ENCODE peak calls at places on chromosomes 4 and X, in nine cellular contexts. One of them, this sample, is unnamed.

GRCh38 chrX:107706309-107706708 is 69.3 kb downstream of the TSC22D3 start:
- DNase-seq in transverse colon: no peak
- DNase-seq in spleen: no peak
- DNase-seq in prostate gland: no peak
- DNase-seq in esophagus muscularis mucosa: no peak
- DNase-seq in HCT116: no peak
- DNase-seq in suprapubic skin: peak; percentile 17
- DNase-seq in stomach: no peak
- DNase-seq in H1: no peak
- DNase-seq in this sample: peak; percentile 34

GRCh38 chr4:15577508-15577907 is 77.6 kb downstream of the FBXL5 start:
- DNase-seq in stomach: no peak
- DNase-seq in transverse colon: no peak
- DNase-seq in suprapubic skin: no peak
- DNase-seq in esophagus muscularis mucosa: no peak
- DNase-seq in H1: no peak
- DNase-seq in HCT116: no peak
- DNase-seq in spleen: no peak
- DNase-seq in prostate gland: no peak
- DNase-seq in this sample: no peak

GRCh38 chrX:20513185-20513584 is 246.5 kb upstream of the RPS6KA3 start:
- DNase-seq in suprapubic skin: no peak
- DNase-seq in H1: no peak
- DNase-seq in stomach: no peak
- DNase-seq in transverse colon: no peak
- DNase-seq in esophagus muscularis mucosa: no peak
- DNase-seq in spleen: no peak
- DNase-seq in HCT116: no peak
- DNase-seq in prostate gland: no peak
- DNase-seq in this sample: no peak

GRCh38 chrX:37488323-37488722 is 83.1 kb upstream of the LANCL3 start:
- DNase-seq in suprapubic skin: no peak
- DNase-seq in prostate gland: no peak
- DNase-seq in H1: no peak
- DNase-seq in stomach: no peak
- DNase-seq in spleen: no peak
- DNase-seq in HCT116: no peak
- DNase-seq in transverse colon: no peak
- DNase-seq in esophagus muscularis mucosa: no peak
- DNase-seq in this sample: no peak

GRCh38 chr4:119543794-119544193 is 84.8 kb downstream of the PDE5A start:
- DNase-seq in prostate gland: no peak
- DNase-seq in esophagus muscularis mucosa: no peak
- DNase-seq in suprapubic skin: no peak
- DNase-seq in H1: no peak
- DNase-seq in stomach: no peak
- DNase-seq in transverse colon: no peak
- DNase-seq in HCT116: no peak
- DNase-seq in spleen: no peak
- DNase-seq in this sample: no peak

GRCh38 chrX:144219035-144219434 is 335.2 kb downstream of the UBE2NL start:
- DNase-seq in suprapubic skin: no peak
- DNase-seq in esophagus muscularis mucosa: no peak
- DNase-seq in stomach: peak; percentile 26
- DNase-seq in H1: peak; percentile 39
- DNase-seq in HCT116: no peak
- DNase-seq in spleen: no peak
- DNase-seq in prostate gland: no peak
- DNase-seq in transverse colon: no peak
- DNase-seq in this sample: no peak

GRCh38 chr4:152936446-152937279 is 540 bp downstream of the FHDC1 start:
- DNase-seq in transverse colon: peak; percentile 56
- DNase-seq in HCT116: no peak
- DNase-seq in suprapubic skin: no peak
- DNase-seq in prostate gland: peak; percentile 23
- DNase-seq in esophagus muscularis mucosa: no peak
- DNase-seq in H1: peak; percentile 78
- DNase-seq in stomach: peak; percentile 57
- DNase-seq in spleen: peak; percentile 80
- DNase-seq in this sample: no peak

GRCh38 chrX:101057095-101057714 is 5.3 kb upstream of the TRMT2B start:
- DNase-seq in esophagus muscularis mucosa: no peak
- DNase-seq in prostate gland: no peak
- DNase-seq in stomach: no peak
- DNase-seq in spleen: no peak
- DNase-seq in H1: no peak
- DNase-seq in HCT116: no peak
- DNase-seq in suprapubic skin: no peak
- DNase-seq in transverse colon: no peak
- DNase-seq in this sample: no peak

GRCh38 chrX:133594156-133594555 is 178.9 kb upstream of the GPC4 start:
- DNase-seq in H1: no peak
- DNase-seq in esophagus muscularis mucosa: no peak
- DNase-seq in HCT116: no peak
- DNase-seq in stomach: no peak
- DNase-seq in suprapubic skin: no peak
- DNase-seq in prostate gland: no peak
- DNase-seq in spleen: no peak
- DNase-seq in transverse colon: no peak
- DNase-seq in this sample: no peak

GRCh38 chrX:1592128-1592862 is 891 bp downstream of the AKAP17A start:
- DNase-seq in H1: peak; percentile 49
- DNase-seq in transverse colon: peak; percentile 38
- DNase-seq in esophagus muscularis mucosa: no peak
- DNase-seq in suprapubic skin: peak; percentile 77
- DNase-seq in spleen: peak; percentile 90
- DNase-seq in HCT116: no peak
- DNase-seq in stomach: peak; percentile 26
- DNase-seq in prostate gland: no peak
- DNase-seq in this sample: no peak

GRCh38 chrX:49110417-49110816 is 13.1 kb downstream of the GPKOW start:
- DNase-seq in spleen: no peak
- DNase-seq in stomach: no peak
- DNase-seq in HCT116: no peak
- DNase-seq in H1: no peak
- DNase-seq in suprapubic skin: no peak
- DNase-seq in transverse colon: no peak
- DNase-seq in prostate gland: no peak
- DNase-seq in esophagus muscularis mucosa: no peak
- DNase-seq in this sample: no peak

GRCh38 chr4:8147231-8147970 is 11.2 kb downstream of the ABLIM2 start:
- DNase-seq in stomach: no peak
- DNase-seq in transverse colon: no peak
- DNase-seq in H1: no peak
- DNase-seq in prostate gland: no peak
- DNase-seq in suprapubic skin: no peak
- DNase-seq in esophagus muscularis mucosa: no peak
- DNase-seq in HCT116: no peak
- DNase-seq in spleen: peak; percentile 76
- DNase-seq in this sample: no peak

GRCh38 chr4:38831653-38832052 is 25.0 kb downstream of the TLR6 start:
- DNase-seq in suprapubic skin: no peak
- DNase-seq in prostate gland: no peak
- DNase-seq in H1: no peak
- DNase-seq in HCT116: no peak
- DNase-seq in transverse colon: no peak
- DNase-seq in esophagus muscularis mucosa: no peak
- DNase-seq in stomach: no peak
- DNase-seq in spleen: no peak
- DNase-seq in this sample: no peak

GRCh38 chr4:184575306-184575705 is 73.9 kb downstream of the CASP3 start:
- DNase-seq in spleen: no peak
- DNase-seq in H1: no peak
- DNase-seq in transverse colon: no peak
- DNase-seq in stomach: no peak
- DNase-seq in HCT116: no peak
- DNase-seq in suprapubic skin: no peak
- DNase-seq in prostate gland: no peak
- DNase-seq in esophagus muscularis mucosa: no peak
- DNase-seq in this sample: no peak

GRCh38 chr4:169114341-169114974 is 104.4 kb upstream of the CBR4 start:
- DNase-seq in HCT116: no peak
- DNase-seq in stomach: no peak
- DNase-seq in suprapubic skin: no peak
- DNase-seq in transverse colon: no peak
- DNase-seq in spleen: no peak
- DNase-seq in prostate gland: no peak
- DNase-seq in H1: no peak
- DNase-seq in esophagus muscularis mucosa: no peak
- DNase-seq in this sample: no peak

GRCh38 chr4:90660672-90661071 is 533.5 kb downstream of the CCSER1 start:
- DNase-seq in transverse colon: no peak
- DNase-seq in H1: no peak
- DNase-seq in spleen: no peak
- DNase-seq in HCT116: no peak
- DNase-seq in prostate gland: no peak
- DNase-seq in esophagus muscularis mucosa: no peak
- DNase-seq in suprapubic skin: no peak
- DNase-seq in stomach: no peak
- DNase-seq in this sample: no peak

GRCh38 chrX:404656-405055 is 17.9 kb upstream of the PPP2R3B start:
- DNase-seq in H1: no peak
- DNase-seq in HCT116: no peak
- DNase-seq in stomach: no peak
- DNase-seq in transverse colon: no peak
- DNase-seq in spleen: no peak
- DNase-seq in esophagus muscularis mucosa: no peak
- DNase-seq in prostate gland: no peak
- DNase-seq in suprapubic skin: no peak
- DNase-seq in this sample: no peak

GRCh38 chrX:1537031-1537715 is at the start of gene P2RY8:
- DNase-seq in HCT116: no peak
- DNase-seq in H1: no peak
- DNase-seq in stomach: peak; percentile 63
- DNase-seq in esophagus muscularis mucosa: no peak
- DNase-seq in spleen: peak; percentile 95
- DNase-seq in transverse colon: peak; percentile 74
- DNase-seq in suprapubic skin: peak; percentile 74
- DNase-seq in prostate gland: no peak
- DNase-seq in this sample: peak; percentile 79

GRCh38 chrX:3346436-3347329 is at the start of gene MXRA5:
- DNase-seq in H1: peak; percentile 59
- DNase-seq in HCT116: no peak
- DNase-seq in esophagus muscularis mucosa: no peak
- DNase-seq in stomach: no peak
- DNase-seq in transverse colon: no peak
- DNase-seq in suprapubic skin: no peak
- DNase-seq in prostate gland: peak; percentile 17
- DNase-seq in spleen: no peak
- DNase-seq in this sample: peak; percentile 68

GRCh38 chr4:56078866-56079265 is 130.1 kb downstream of the CEP135 start:
- DNase-seq in H1: no peak
- DNase-seq in prostate gland: no peak
- DNase-seq in esophagus muscularis mucosa: no peak
- DNase-seq in stomach: no peak
- DNase-seq in transverse colon: no peak
- DNase-seq in suprapubic skin: no peak
- DNase-seq in HCT116: no peak
- DNase-seq in spleen: no peak
- DNase-seq in this sample: no peak

GRCh38 chr4:154030152-154030551 is 241.3 kb upstream of the SFRP2 start:
- DNase-seq in transverse colon: no peak
- DNase-seq in HCT116: no peak
- DNase-seq in esophagus muscularis mucosa: no peak
- DNase-seq in stomach: no peak
- DNase-seq in suprapubic skin: no peak
- DNase-seq in spleen: no peak
- DNase-seq in prostate gland: no peak
- DNase-seq in H1: no peak
- DNase-seq in this sample: no peak
- TF ChIP-seq POLR2AphosphoS5 in transverse colon: no peak
- TF ChIP-seq POLR2AphosphoS5 in HCT116: no peak
- TF ChIP-seq POLR2AphosphoS5 in esophagus muscularis mucosa: no peak
- TF ChIP-seq POLR2AphosphoS5 in stomach: no peak
- TF ChIP-seq POLR2AphosphoS5 in suprapubic skin: no peak
- TF ChIP-seq POLR2AphosphoS5 in spleen: no peak
- TF ChIP-seq POLR2AphosphoS5 in prostate gland: no peak
- TF ChIP-seq POLR2AphosphoS5 in H1: no peak
- TF ChIP-seq POLR2AphosphoS5 in this sample: no peak

DNA sequence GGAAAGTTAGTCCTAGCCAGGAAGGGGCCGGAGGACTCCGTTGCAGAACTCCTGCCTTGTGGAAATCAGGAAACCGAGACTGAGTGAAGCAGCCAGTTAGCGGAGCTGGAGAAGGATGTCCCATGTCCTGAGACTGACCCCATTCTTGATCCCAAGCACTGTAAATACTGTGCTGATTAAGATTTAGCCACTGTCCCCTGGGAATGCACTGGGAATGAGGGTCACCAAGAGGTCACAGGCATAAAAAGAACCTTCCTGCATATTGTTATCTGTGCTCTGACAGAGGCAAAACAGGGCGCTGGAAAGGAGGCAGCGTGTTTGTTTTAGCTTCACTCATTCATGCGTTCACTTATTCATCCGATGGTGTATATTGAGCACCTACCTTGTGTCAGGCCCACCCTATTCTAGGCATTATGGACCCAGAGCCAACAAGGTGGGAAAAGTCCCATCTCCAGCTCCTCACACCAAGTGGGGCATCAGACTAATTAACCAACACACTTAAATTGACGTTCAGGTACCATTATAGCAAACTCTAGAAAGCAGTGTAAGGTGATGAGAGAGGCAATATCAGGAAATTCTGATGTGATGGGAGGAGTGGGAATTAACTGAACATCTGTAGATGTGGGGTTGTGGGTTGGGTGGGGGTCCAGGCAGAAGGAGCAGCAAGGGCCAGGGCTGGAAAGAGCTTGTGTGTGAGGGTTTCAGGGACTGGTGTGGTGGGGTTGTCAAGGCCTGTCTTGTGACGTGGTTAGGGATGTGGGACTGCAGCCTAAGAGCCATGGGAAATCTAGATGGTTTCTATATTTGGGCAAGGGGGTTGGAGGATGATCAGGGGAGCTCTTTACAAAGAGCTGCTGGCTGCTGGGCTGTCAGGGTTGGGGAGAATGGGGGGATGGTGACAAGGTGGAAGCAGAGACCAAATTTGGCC is 10.6 kb upstream of the SLC2A9 start:
- DNase-seq in HCT116: no peak
- DNase-seq in esophagus muscularis mucosa: no peak
- DNase-seq in spleen: no peak
- DNase-seq in suprapubic skin: no peak
- DNase-seq in H1: no peak
- DNase-seq in stomach: no peak
- DNase-seq in prostate gland: no peak
- DNase-seq in transverse colon: no peak
- DNase-seq in this sample: peak; percentile 52
- TF ChIP-seq POLR2AphosphoS5 in HCT116: no peak
- TF ChIP-seq POLR2AphosphoS5 in esophagus muscularis mucosa: no peak
- TF ChIP-seq POLR2AphosphoS5 in spleen: no peak
- TF ChIP-seq POLR2AphosphoS5 in suprapubic skin: no peak
- TF ChIP-seq POLR2AphosphoS5 in H1: no peak
- TF ChIP-seq POLR2AphosphoS5 in stomach: peak; percentile 6
- TF ChIP-seq POLR2AphosphoS5 in prostate gland: no peak
- TF ChIP-seq POLR2AphosphoS5 in transverse colon: no peak
- TF ChIP-seq POLR2AphosphoS5 in this sample: peak; percentile 27

GRCh38 chr4:2468464-2469191 is at the start of gene RNF4:
- DNase-seq in spleen: peak; percentile 97
- DNase-seq in HCT116: peak; percentile 91
- DNase-seq in suprapubic skin: peak; percentile 98
- DNase-seq in prostate gland: peak; percentile 96
- DNase-seq in H1: peak; percentile 89
- DNase-seq in transverse colon: peak; percentile 98
- DNase-seq in stomach: peak; percentile 97
- DNase-seq in esophagus muscularis mucosa: peak; percentile 99
- DNase-seq in this sample: peak; percentile 98
- TF ChIP-seq POLR2AphosphoS5 in spleen: peak; percentile 86
- TF ChIP-seq POLR2AphosphoS5 in HCT116: peak; percentile 85
- TF ChIP-seq POLR2AphosphoS5 in suprapubic skin: peak; percentile 12
- TF ChIP-seq POLR2AphosphoS5 in prostate gland: peak; percentile 93
- TF ChIP-seq POLR2AphosphoS5 in H1: no peak
- TF ChIP-seq POLR2AphosphoS5 in transverse colon: peak; percentile 81
- TF ChIP-seq POLR2AphosphoS5 in stomach: peak; percentile 68
- TF ChIP-seq POLR2AphosphoS5 in esophagus muscularis mucosa: peak; percentile 77
- TF ChIP-seq POLR2AphosphoS5 in this sample: peak; percentile 71

GRCh38 chr4:181968371-181968770 is 274.8 kb upstream of the TENM3 start:
- DNase-seq in HCT116: no peak
- DNase-seq in stomach: no peak
- DNase-seq in H1: no peak
- DNase-seq in suprapubic skin: no peak
- DNase-seq in esophagus muscularis mucosa: no peak
- DNase-seq in transverse colon: no peak
- DNase-seq in prostate gland: no peak
- DNase-seq in spleen: no peak
- DNase-seq in this sample: no peak
- TF ChIP-seq POLR2AphosphoS5 in HCT116: no peak
- TF ChIP-seq POLR2AphosphoS5 in stomach: no peak
- TF ChIP-seq POLR2AphosphoS5 in H1: no peak
- TF ChIP-seq POLR2AphosphoS5 in suprapubic skin: no peak
- TF ChIP-seq POLR2AphosphoS5 in esophagus muscularis mucosa: no peak
- TF ChIP-seq POLR2AphosphoS5 in transverse colon: no peak
- TF ChIP-seq POLR2AphosphoS5 in prostate gland: no peak
- TF ChIP-seq POLR2AphosphoS5 in spleen: no peak
- TF ChIP-seq POLR2AphosphoS5 in this sample: no peak